ENCODE peak calls at places on chromosome 10, in six cellular contexts. Z is KG1, D is HFFc6, G is IMR-90, B is mammary epithelial cell, M is fibroblast of lung. V is an unnamed sample.

GRCh38 chr10:70652761-70653657 is 19.3 kb upstream of the ADAMTS14 start:
- DNase-seq in M (peak; percentile 100), D (peak; percentile 97), B (peak; percentile 94), Z (no peak), G (peak; percentile 98), V (no peak)

GRCh38 chr10:4101918-4102654 is 317.1 kb upstream of the KLF6 start:
- DNase-seq in B (no peak), D (no peak), Z (no peak), G (no peak), M (no peak), V (no peak)

GRCh38 chr10:129021597-129022304 is 445.3 kb upstream of the MGMT start:
- DNase-seq in D (no peak), Z (no peak), M (no peak), B (no peak), G (no peak), V (no peak)

GRCh38 chr10:24737001-24737400 is 13.3 kb upstream of the ARHGAP21 start:
- DNase-seq in D (no peak), M (no peak), G (no peak), B (no peak), Z (no peak), V (no peak)

GRCh38 chr10:4291995-4292394 is 507.0 kb upstream of the KLF6 start:
- DNase-seq in D (no peak), G (no peak), Z (no peak), M (no peak), B (no peak), V (no peak)

GRCh38 chr10:7547825-7548224 is 118.9 kb downstream of the ITIH5 start:
- DNase-seq in Z (no peak), G (no peak), D (no peak), M (no peak), B (no peak), V (no peak)

GRCh38 chr10:110174201-110174600 is 33.2 kb upstream of the MXI1 start:
- DNase-seq in B (no peak), M (no peak), D (no peak), Z (no peak), G (no peak), V (no peak)

GRCh38 chr10:96814264-96814663 is 17.8 kb upstream of the LCOR start:
- DNase-seq in B (peak; percentile 84), M (peak; percentile 94), Z (no peak), G (peak; percentile 86), D (peak; percentile 91), V (no peak)

GRCh38 chr10:61503051-61503450 is 49.9 kb upstream of the TMEM26 start:
- DNase-seq in M (peak; percentile 62), B (peak; percentile 32), Z (no peak), G (peak; percentile 58), D (peak; percentile 44), V (peak; percentile 6)

GRCh38 chr10:132710746-132711617 is 75.0 kb downstream of the NKX6-2 start:
- DNase-seq in D (no peak), M (no peak), B (no peak), G (no peak), Z (no peak), V (no peak)

GRCh38 chr10:121510201-121510771 is 88.0 kb downstream of the FGFR2 start:
- DNase-seq in M (peak; percentile 56), G (no peak), Z (no peak), D (no peak), B (no peak), V (no peak)

GRCh38 chr10:100621360-100622205 is 85.8 kb downstream of the HIF1AN start:
- DNase-seq in D (peak; percentile 7), B (no peak), G (peak; percentile 7), Z (no peak), M (peak; percentile 2), V (no peak)

GRCh38 chr10:61900829-61901783 is at the start of gene ARID5B:
- DNase-seq in M (peak; percentile 74), Z (peak; percentile 86), B (peak; percentile 77), G (peak; percentile 72), D (peak; percentile 51), V (peak; percentile 70)

GRCh38 chr10:116853287-116853686 is 4.0 kb downstream of the ENO4 start:
- DNase-seq in B (no peak), M (no peak), Z (no peak), D (no peak), G (no peak), V (no peak)

GRCh38 chr10:86821600-86821999 is 65.2 kb downstream of the BMPR1A start:
- DNase-seq in D (no peak), G (peak; percentile 83), B (no peak), M (peak; percentile 71), Z (no peak), V (no peak)

GRCh38 chr10:52252322-52252721 is 61.8 kb upstream of the DKK1 start:
- DNase-seq in Z (no peak), M (no peak), D (no peak), B (no peak), G (no peak), V (no peak)

GRCh38 chr10:23344251-23344841 is at the start of gene C10orf67:
- DNase-seq in Z (no peak), G (peak; percentile 39), B (peak; percentile 43), D (no peak), M (peak; percentile 63), V (peak; percentile 47)

GRCh38 chr10:71262027-71262426 is 49.7 kb downstream of the UNC5B start:
- DNase-seq in Z (no peak), D (no peak), G (no peak), M (no peak), B (no peak), V (no peak)

GRCh38 chr10:30791197-30791611 is 161.7 kb upstream of the LYZL2 start:
- DNase-seq in D (no peak), Z (no peak), B (no peak), G (no peak), M (no peak), V (no peak)

GRCh38 chr10:34305189-34305588 is 509.9 kb downstream of the PARD3 start:
- DNase-seq in Z (no peak), M (no peak), B (peak; percentile 57), D (no peak), G (no peak), V (no peak)

GRCh38 chr10:92575961-92576360 is 2.1 kb upstream of the IDE start:
- DNase-seq in M (peak; percentile 72), Z (no peak), B (peak; percentile 70), D (peak; percentile 46), G (peak; percentile 53), V (no peak)

GRCh38 chr10:19815478-19816419 is 483 bp upstream of the PLXDC2 start:
- DNase-seq in B (peak; percentile 83), M (peak; percentile 89), D (no peak), G (peak; percentile 56), Z (no peak), V (no peak)

GRCh38 chr10:36534471-36535002 is 590.9 kb upstream of the ANKRD30A start:
- DNase-seq in Z (peak; percentile 22), D (no peak), M (peak; percentile 84), G (peak; percentile 95), B (peak; percentile 99), V (peak; percentile 26)

GRCh38 chr10:49502358-49502757 is 36.6 kb downstream of the ERCC6 start:
- DNase-seq in B (no peak), M (peak; percentile 71), D (no peak), Z (no peak), G (peak; percentile 22), V (no peak)